ENCODE peak calls at places on chromosomes 6 and 20, in six cellular contexts. K, P, X, U, L and C are unnamed samples.

GRCh38 chr6:43436577-43437282 is 9.4 kb downstream of the ABCC10 start:
- DNase-seq in P (peak), L (peak), K (no peak), X (no peak), U (no peak), C (no peak)

GRCh38 chr6:21341910-21342309 is 251.6 kb upstream of the SOX4 start:
- DNase-seq in L (no peak), X (no peak), P (no peak), K (no peak), U (peak), C (no peak)

GRCh38 chr6:132357120-132357519 is 44.2 kb downstream of the MOXD1 start:
- DNase-seq in L (peak), X (no peak), U (no peak), K (no peak), P (no peak), C (no peak)

GRCh38 chr20:38134427-38135281 is 30.4 kb downstream of the TGM2 start:
- DNase-seq in L (peak), X (peak), K (no peak), P (no peak), U (peak), C (no peak)

GRCh38 chr6:127107916-127108315 is 10.6 kb upstream of the RSPO3 start:
- DNase-seq in P (no peak), X (no peak), K (no peak), U (no peak), L (no peak), C (no peak)

GRCh38 chr20:33851842-33852466 is 40.8 kb downstream of the CHMP4B start:
- DNase-seq in L (no peak), P (no peak), K (no peak), U (no peak), X (no peak), C (no peak)

GRCh38 chr20:62624325-62624690 is 18.0 kb upstream of the SLCO4A1 start:
- DNase-seq in L (no peak), U (no peak), K (peak), P (peak), X (no peak), C (no peak)

GRCh38 chr6:7243188-7243942 is 69.6 kb downstream of the SSR1 start:
- DNase-seq in P (peak), K (peak), X (no peak), U (no peak), L (peak), C (no peak)

GRCh38 chr6:81831274-81831673 is 78.8 kb upstream of the TENT5A start:
- DNase-seq in P (peak), L (no peak), X (no peak), U (no peak), K (peak), C (no peak)

GRCh38 chr6:115551510-115551909 is 509.2 kb downstream of the FRK start:
- DNase-seq in L (no peak), K (peak), X (no peak), U (no peak), P (peak), C (no peak)

GRCh38 chr20:6525447-6526303 is 241.8 kb upstream of the BMP2 start:
- DNase-seq in P (no peak), X (no peak), L (peak), U (no peak), K (no peak), C (no peak)

GRCh38 chr20:33668087-33668790 is 1.5 kb downstream of the ACTL10 start:
- DNase-seq in P (no peak), U (peak), L (no peak), K (no peak), X (peak), C (no peak)

GRCh38 chr20:11204926-11205768 is 531.3 kb upstream of the JAG1 start:
- DNase-seq in L (peak), P (peak), X (peak), U (no peak), K (peak), C (no peak)

GRCh38 chr6:51218181-51218580 is 399.5 kb downstream of the TFAP2B start:
- DNase-seq in L (no peak), U (no peak), K (no peak), P (no peak), X (no peak), C (no peak)

GRCh38 chr6:161154796-161155335 is 119.0 kb downstream of the AGPAT4 start:
- DNase-seq in L (no peak), X (peak), U (no peak), P (no peak), K (no peak), C (no peak)

GRCh38 chr6:104953410-104953953 is 3.4 kb upstream of the LIN28B start:
- DNase-seq in X (no peak), P (no peak), K (no peak), L (peak), U (no peak), C (no peak)

GRCh38 chr6:70668499-70668812 is 773 bp downstream of the SMAP1 start:
- DNase-seq in X (no peak), K (no peak), U (peak), P (peak), L (no peak), C (no peak)

GRCh38 chr20:61935926-61936700 is 129.6 kb downstream of the TAF4 start:
- DNase-seq in L (no peak), K (no peak), U (peak), P (peak), X (no peak), C (no peak)

GRCh38 chr6:78910611-78911134 is 43.3 kb downstream of the IRAK1BP1 start:
- DNase-seq in X (no peak), U (peak), K (no peak), L (peak), P (no peak), C (no peak)

GRCh38 chr20:36090223-36090622 is 64.3 kb upstream of the EPB41L1 start:
- DNase-seq in K (no peak), U (no peak), L (no peak), P (no peak), X (no peak), C (no peak)

GRCh38 chr6:47700051-47700450 is 1.7 kb downstream of the ADGRF4 start:
- DNase-seq in U (no peak), K (no peak), X (no peak), P (no peak), L (peak), C (no peak)

GRCh38 chr6:161748535-161749386 is 474.9 kb upstream of the AGPAT4 start:
- DNase-seq in L (peak), X (no peak), K (peak), P (peak), U (no peak), C (no peak)